ENCODE peak calls at places on chromosomes 6 and 20, in ten cellular contexts. Q is HCT116, J is lower lobe of right lung, B is GM12878, U is endothelial cell, F is fibroblast of the aortic adventitia, W is sigmoid colon, O is thoracic aorta, X is K562, A is left lung. H is an unnamed sample.

GRCh38 chr20:380763-381580 is 412 bp downstream of the TRIB3 start:
- DNase-seq in F (peak; percentile 83), X (peak; percentile 77), O (no peak), A (peak; percentile 95), W (peak; percentile 71), B (no peak), J (peak; percentile 79), Q (peak; percentile 76), U (peak; percentile 64), H (no peak)

GRCh38 chr6:143232849-143233248 is 172.2 kb downstream of the AIG1 start:
- DNase-seq in W (no peak), A (no peak), F (peak; percentile 31), Q (peak; percentile 15), X (peak; percentile 65), O (no peak), B (peak; percentile 2), J (peak; percentile 50), U (peak; percentile 62), H (no peak)

GRCh38 chr6:45663181-45664180 is 285.7 kb upstream of the SUPT3H start:
- DNase-seq in X (no peak), Q (no peak), J (peak; percentile 55), B (no peak), U (peak; percentile 49), F (peak; percentile 42), W (no peak), A (peak; percentile 83), O (no peak), H (no peak)

GRCh38 chr20:38113401-38114325 is 51.4 kb downstream of the TGM2 start:
- DNase-seq in O (no peak), B (no peak), J (no peak), Q (peak; percentile 27), A (no peak), X (peak; percentile 82), W (no peak), U (peak; percentile 49), F (no peak), H (no peak)

GRCh38 chr6:42136508-42137191 is 5.8 kb downstream of the C6orf132 start:
- DNase-seq in X (peak; percentile 91), F (peak; percentile 76), B (peak; percentile 11), W (no peak), Q (peak; percentile 88), A (peak; percentile 45), O (no peak), J (no peak), U (peak; percentile 30), H (no peak)

GRCh38 chr20:56964886-56965285 is 301.6 kb downstream of the BMP7 start:
- DNase-seq in W (no peak), U (no peak), J (no peak), Q (no peak), B (no peak), X (no peak), F (no peak), A (no peak), O (no peak), H (no peak)

GRCh38 chr20:50185426-50185825 is 5.2 kb upstream of the CEBPB start:
- DNase-seq in Q (no peak), O (no peak), U (no peak), X (no peak), B (no peak), J (no peak), W (no peak), F (no peak), A (no peak), H (no peak)

GRCh38 chr20:19775353-19776201 is 17.5 kb downstream of the RIN2 start:
- DNase-seq in O (no peak), A (no peak), Q (no peak), W (no peak), B (no peak), F (no peak), X (no peak), J (peak; percentile 52), U (no peak), H (no peak)

GRCh38 chr6:159982726-159983506 is 14.0 kb downstream of the IGF2R start:
- DNase-seq in J (no peak), A (no peak), B (no peak), X (no peak), O (no peak), Q (no peak), F (peak; percentile 62), W (no peak), U (no peak), H (no peak)

GRCh38 chr20:57450419-57450818 is 59.2 kb downstream of the RBM38 start:
- DNase-seq in J (peak; percentile 85), U (no peak), B (peak; percentile 71), F (peak; percentile 41), A (peak; percentile 90), Q (no peak), W (peak; percentile 83), O (no peak), X (peak; percentile 44), H (no peak)

GRCh38 chr6:26032387-26033131 is 54.7 kb upstream of the HFE start:
- DNase-seq in Q (no peak), U (no peak), X (no peak), B (peak; percentile 55), F (peak; percentile 74), O (no peak), W (no peak), J (no peak), A (no peak), H (no peak)

DNA sequence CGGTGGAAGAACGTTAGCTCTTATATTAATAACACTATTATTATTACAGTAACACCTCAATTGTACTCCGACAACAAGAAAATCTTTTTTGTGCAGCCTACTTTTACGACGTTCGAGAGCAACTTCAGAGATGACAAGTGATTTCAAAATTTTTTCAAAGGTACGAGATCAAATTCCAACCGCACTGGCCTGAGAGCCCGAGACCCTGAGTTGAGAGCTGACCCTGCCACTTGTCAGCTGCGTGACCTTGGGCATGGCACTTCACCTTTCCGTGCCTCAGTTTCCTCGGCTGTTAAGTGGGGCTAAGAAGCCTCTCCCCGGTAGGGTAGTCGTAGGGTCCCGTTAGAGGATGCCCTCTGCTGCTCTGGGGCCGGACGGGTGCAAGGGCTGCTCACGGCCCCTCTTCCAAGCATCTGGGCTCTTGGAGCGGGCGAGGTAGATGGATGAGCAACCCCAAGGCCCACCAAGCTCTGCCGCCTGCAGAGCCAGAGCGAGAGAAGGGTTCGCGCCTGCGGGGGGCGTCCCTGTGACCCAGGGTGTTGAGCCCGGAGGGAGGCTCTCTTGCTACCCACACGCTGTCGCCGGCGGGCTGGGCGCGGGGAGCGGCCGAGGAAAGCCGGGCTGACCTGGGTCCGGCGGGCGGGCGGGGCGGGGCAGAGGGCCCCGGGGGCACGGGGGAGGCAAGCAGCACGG is 510 bp downstream of the NDRG3 start:
- DNase-seq in A (no peak), B (no peak), W (peak; percentile 68), O (no peak), J (peak; percentile 54), F (peak; percentile 22), U (no peak), X (no peak), Q (no peak), H (no peak)
- TF ChIP-seq CTCF in A (no peak), B (no peak), W (no peak), O (no peak), J (no peak), F (no peak), U (no peak), X (no peak), Q (no peak), H (no peak)

DNA sequence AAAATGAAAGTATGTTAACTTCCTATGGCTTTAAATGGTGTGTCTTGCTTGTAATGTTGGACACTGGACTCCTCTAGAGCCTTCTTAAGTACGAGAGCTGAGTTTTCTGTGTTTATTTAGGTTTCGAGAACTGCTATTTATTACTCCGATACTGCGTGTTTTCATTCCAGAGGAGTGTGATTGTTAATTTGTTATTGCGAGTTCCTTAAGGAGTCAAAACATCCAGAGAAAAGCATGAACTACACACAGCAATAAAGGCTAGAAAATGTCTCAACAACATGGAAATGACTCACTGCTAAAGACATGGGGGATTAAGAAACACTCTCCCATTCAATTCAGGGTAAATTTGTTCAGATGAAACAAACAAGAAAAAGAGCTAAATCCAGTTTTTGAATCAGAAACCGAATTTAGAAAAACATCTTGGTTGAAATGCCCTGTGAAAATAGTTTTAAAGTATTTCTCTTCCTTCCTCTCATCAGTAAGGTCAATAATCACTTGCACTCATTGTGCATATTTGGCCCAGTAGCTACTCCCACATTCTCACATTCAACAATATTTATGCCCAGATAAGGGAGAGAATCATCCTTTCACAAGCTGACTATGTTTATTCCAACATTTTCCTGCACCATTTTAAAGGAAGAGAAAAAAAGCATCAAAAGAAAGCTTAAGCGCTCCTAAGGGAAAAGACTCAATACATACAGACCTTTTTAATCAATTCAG is 36.0 kb downstream of the ATXN1 start:
- DNase-seq in W (no peak), F (peak; percentile 81), O (no peak), X (no peak), A (no peak), U (no peak), Q (no peak), B (no peak), J (no peak), H (no peak)
- TF ChIP-seq CTCF in W (no peak), F (no peak), O (no peak), X (no peak), A (no peak), U (no peak), Q (no peak), B (no peak), J (no peak), H (no peak)

GRCh38 chr20:45090481-45090880 is 10.4 kb downstream of the KCNS1 start:
- DNase-seq in W (no peak), O (no peak), B (no peak), F (no peak), U (no peak), X (no peak), A (no peak), Q (no peak), J (no peak), H (no peak)

GRCh38 chr20:45092898-45093297 is 8.0 kb downstream of the KCNS1 start:
- DNase-seq in Q (no peak), X (no peak), U (no peak), A (no peak), W (no peak), F (no peak), B (no peak), O (no peak), J (no peak), H (no peak)

GRCh38 chr20:45094201-45094600 is 6.7 kb downstream of the KCNS1 start:
- DNase-seq in F (no peak), U (no peak), Q (no peak), B (no peak), A (no peak), W (no peak), X (no peak), O (no peak), J (no peak), H (no peak)

GRCh38 chr20:45088247-45088646 is 12.7 kb downstream of the KCNS1 start:
- DNase-seq in X (no peak), W (no peak), O (no peak), Q (no peak), F (peak; percentile 83), J (no peak), A (no peak), B (no peak), U (no peak), H (no peak)

GRCh38 chr20:45091366-45091765 is 9.6 kb downstream of the KCNS1 start:
- DNase-seq in O (no peak), F (no peak), A (no peak), U (no peak), W (no peak), X (no peak), B (no peak), Q (no peak), J (no peak), H (no peak)
- TF ChIP-seq CTCF in O (no peak), F (no peak), A (no peak), U (no peak), W (no peak), X (no peak), B (no peak), Q (no peak), J (no peak), H (no peak)

GRCh38 chr6:129893513-129894098 is 32.5 kb upstream of the TMEM244 start:
- DNase-seq in J (no peak), Q (no peak), A (no peak), O (no peak), F (peak; percentile 66), B (no peak), U (no peak), W (no peak), X (no peak), H (no peak)
- TF ChIP-seq CTCF in J (peak; percentile 42), Q (peak; percentile 42), A (peak; percentile 32), O (peak; percentile 23), F (peak; percentile 43), B (no peak), U (peak; percentile 60), W (no peak), X (peak; percentile 40), H (peak; percentile 82)

H was measured in chondrocyte.